ENCODE peak calls at places on chromosomes 5 and 9, in nine cellular contexts. R, U, S, E, O, C, F, N and Q are unnamed samples.

GRCh38 chr5:150562832-150563231 is 54.9 kb downstream of the NDST1 start:
- DNase-seq in R (peak), U (no peak), S (peak), E (no peak), O (no peak), C (peak), F (peak), N (no peak), Q (peak)

GRCh38 chr5:95857185-95857945 is 34.8 kb upstream of the GLRX start:
- DNase-seq in R (no peak), U (no peak), S (peak), E (no peak), O (no peak), C (no peak), F (no peak), N (no peak), Q (no peak)

GRCh38 chr5:1468247-1468612 is 23.0 kb upstream of the SLC6A3 start:
- DNase-seq in R (peak), U (peak), S (no peak), E (peak), O (no peak), C (no peak), F (peak), N (no peak), Q (peak)

GRCh38 chr5:180137401-180138213 is 66.0 kb upstream of the RNF130 start:
- DNase-seq in R (no peak), U (no peak), S (no peak), E (no peak), O (no peak), C (no peak), F (no peak), N (no peak), Q (no peak)

GRCh38 chr9:114910541-114910940 is 19.9 kb downstream of the TNFSF8 start:
- DNase-seq in R (no peak), U (no peak), S (no peak), E (no peak), O (no peak), C (no peak), F (peak), N (no peak), Q (no peak)

GRCh38 chr9:134619456-134619982 is 22.1 kb upstream of the COL5A1 start:
- DNase-seq in R (no peak), U (no peak), S (no peak), E (peak), O (no peak), C (no peak), F (no peak), N (no peak), Q (no peak)

GRCh38 chr5:6827815-6828214 is 114.6 kb downstream of the TENT4A start:
- DNase-seq in R (no peak), U (no peak), S (no peak), E (no peak), O (no peak), C (no peak), F (peak), N (peak), Q (peak)

GRCh38 chr5:159403906-159404641 is 73.8 kb upstream of the IL12B start:
- DNase-seq in R (no peak), U (no peak), S (no peak), E (no peak), O (no peak), C (no peak), F (no peak), N (no peak), Q (no peak)

GRCh38 chr5:149357370-149358293 is at the start of gene PCYOX1L:
- DNase-seq in R (peak), U (peak), S (peak), E (peak), O (peak), C (peak), F (peak), N (peak), Q (peak)

GRCh38 chr9:88920645-88921044 is 70.6 kb upstream of the S1PR3 start:
- DNase-seq in R (no peak), U (no peak), S (no peak), E (no peak), O (no peak), C (no peak), F (no peak), N (no peak), Q (no peak)

GRCh38 chr9:124350485-124351263 is 64.6 kb downstream of the PSMB7 start:
- DNase-seq in R (no peak), U (no peak), S (no peak), E (no peak), O (no peak), C (no peak), F (no peak), N (no peak), Q (peak)

GRCh38 chr9:95268681-95269080 is 48.8 kb downstream of the FANCC start:
- DNase-seq in R (peak), U (no peak), S (peak), E (peak), O (no peak), C (peak), F (peak), N (no peak), Q (peak)

GRCh38 chr5:91301459-91301858 is 81.7 kb downstream of the ARRDC3 start:
- DNase-seq in R (no peak), U (no peak), S (peak), E (no peak), O (no peak), C (no peak), F (no peak), N (no peak), Q (no peak)

GRCh38 chr9:119177141-119177540 is 192.1 kb downstream of the BRINP1 start:
- DNase-seq in R (no peak), U (no peak), S (no peak), E (no peak), O (no peak), C (no peak), F (no peak), N (no peak), Q (no peak)

GRCh38 chr9:25939116-25939515 is 260.9 kb upstream of the TUSC1 start:
- DNase-seq in R (no peak), U (no peak), S (no peak), E (no peak), O (no peak), C (no peak), F (no peak), N (no peak), Q (no peak)

GRCh38 chr5:142937265-142937877 is 167.2 kb downstream of the ARHGAP26 start:
- DNase-seq in R (no peak), U (no peak), S (no peak), E (no peak), O (no peak), C (no peak), F (no peak), N (no peak), Q (no peak)

GRCh38 chr5:172793577-172794488 is 22.8 kb upstream of the DUSP1 start:
- DNase-seq in R (no peak), U (no peak), S (peak), E (no peak), O (no peak), C (no peak), F (no peak), N (no peak), Q (no peak)

GRCh38 chr9:34611811-34612787 is at the start of gene RPP25L:
- DNase-seq in R (peak), U (peak), S (peak), E (peak), O (peak), C (peak), F (peak), N (peak), Q (peak)

GRCh38 chr5:172686111-172686510 is 45.0 kb downstream of the NEURL1B start:
- DNase-seq in R (no peak), U (no peak), S (no peak), E (no peak), O (no peak), C (no peak), F (no peak), N (no peak), Q (no peak)

GRCh38 chr5:151739939-151740335 is 18.5 kb downstream of the ATOX1 start:
- DNase-seq in R (no peak), U (no peak), S (peak), E (no peak), O (no peak), C (no peak), F (no peak), N (no peak), Q (no peak)

GRCh38 chr5:179878222-179879002 is 19.8 kb upstream of the MRNIP start:
- DNase-seq in R (no peak), U (no peak), S (no peak), E (no peak), O (no peak), C (no peak), F (no peak), N (no peak), Q (no peak)

GRCh38 chr5:591746-592145 is 20.4 kb upstream of the CEP72 start:
- DNase-seq in R (no peak), U (no peak), S (no peak), E (no peak), O (no peak), C (no peak), F (no peak), N (no peak), Q (no peak)

GRCh38 chr9:76351006-76351405 is 43.2 kb downstream of the RFK start:
- DNase-seq in R (no peak), U (no peak), S (no peak), E (no peak), O (no peak), C (no peak), F (no peak), N (no peak), Q (no peak)

GRCh38 chr5:133760532-133760931 is 148.2 kb upstream of the FSTL4 start:
- DNase-seq in R (no peak), U (no peak), S (no peak), E (no peak), O (no peak), C (no peak), F (no peak), N (no peak), Q (no peak)